ENCODE peak calls at places on chromosomes 5 and 9, in seven cellular contexts. O, N, S, P, Y, W and K are unnamed samples.

GRCh38 chr9:127545196-127546124 is 66.6 kb upstream of the STXBP1 start:
- DNase-seq in O (no peak), N (peak; percentile 96), S (peak; percentile 81), P (no peak), Y (peak; percentile 66), W (no peak), K (no peak)

GRCh38 chr9:95313010-95313498 is 4.5 kb downstream of the FANCC start:
- DNase-seq in O (peak; percentile 41), N (peak; percentile 75), S (peak; percentile 56), P (no peak), Y (peak; percentile 83), W (peak; percentile 65), K (peak; percentile 76)

GRCh38 chr9:101457003-101457402 is 21.4 kb upstream of the ALDOB start:
- DNase-seq in O (no peak), N (peak; percentile 70), S (no peak), P (no peak), Y (no peak), W (no peak), K (no peak)

GRCh38 chr9:111992523-111992922 is 95.9 kb downstream of the UGCG start:
- DNase-seq in O (no peak), N (no peak), S (no peak), P (no peak), Y (no peak), W (peak; percentile 61), K (no peak)

GRCh38 chr9:137320555-137321384 is 18.7 kb upstream of the NRARP start:
- DNase-seq in O (peak; percentile 66), N (no peak), S (no peak), P (peak; percentile 40), Y (peak; percentile 17), W (no peak), K (peak; percentile 90)

GRCh38 chr5:24177821-24178220 is 467.0 kb downstream of the CDH10 start:
- DNase-seq in O (no peak), N (no peak), S (no peak), P (no peak), Y (no peak), W (no peak), K (no peak)

GRCh38 chr9:87950765-87951488 is 23.4 kb downstream of the CDK20 start:
- DNase-seq in O (no peak), N (peak; percentile 22), S (no peak), P (no peak), Y (no peak), W (peak; percentile 28), K (no peak)

GRCh38 chr5:89303033-89303480 is 420.1 kb upstream of the MEF2C start:
- DNase-seq in O (no peak), N (no peak), S (no peak), P (no peak), Y (no peak), W (no peak), K (no peak)

GRCh38 chr9:73199886-73200285 is 48.2 kb downstream of the ANXA1 start:
- DNase-seq in O (no peak), N (peak; percentile 7), S (no peak), P (no peak), Y (no peak), W (peak; percentile 43), K (no peak)

GRCh38 chr9:135926402-135927194 is 19.3 kb upstream of the CAMSAP1 start:
- DNase-seq in O (no peak), N (no peak), S (peak; percentile 71), P (no peak), Y (no peak), W (peak; percentile 90), K (peak; percentile 83)

GRCh38 chr5:123681061-123681460 is 169.1 kb downstream of the CSNK1G3 start:
- DNase-seq in O (no peak), N (no peak), S (no peak), P (no peak), Y (no peak), W (no peak), K (no peak)

GRCh38 chr5:160539431-160539830 is 117.8 kb downstream of the PTTG1 start:
- DNase-seq in O (no peak), N (no peak), S (no peak), P (no peak), Y (no peak), W (no peak), K (no peak)

GRCh38 chr9:22103650-22104575 is 94.8 kb upstream of the CDKN2B start:
- DNase-seq in O (no peak), N (no peak), S (no peak), P (no peak), Y (peak; percentile 55), W (no peak), K (no peak)

DNA sequence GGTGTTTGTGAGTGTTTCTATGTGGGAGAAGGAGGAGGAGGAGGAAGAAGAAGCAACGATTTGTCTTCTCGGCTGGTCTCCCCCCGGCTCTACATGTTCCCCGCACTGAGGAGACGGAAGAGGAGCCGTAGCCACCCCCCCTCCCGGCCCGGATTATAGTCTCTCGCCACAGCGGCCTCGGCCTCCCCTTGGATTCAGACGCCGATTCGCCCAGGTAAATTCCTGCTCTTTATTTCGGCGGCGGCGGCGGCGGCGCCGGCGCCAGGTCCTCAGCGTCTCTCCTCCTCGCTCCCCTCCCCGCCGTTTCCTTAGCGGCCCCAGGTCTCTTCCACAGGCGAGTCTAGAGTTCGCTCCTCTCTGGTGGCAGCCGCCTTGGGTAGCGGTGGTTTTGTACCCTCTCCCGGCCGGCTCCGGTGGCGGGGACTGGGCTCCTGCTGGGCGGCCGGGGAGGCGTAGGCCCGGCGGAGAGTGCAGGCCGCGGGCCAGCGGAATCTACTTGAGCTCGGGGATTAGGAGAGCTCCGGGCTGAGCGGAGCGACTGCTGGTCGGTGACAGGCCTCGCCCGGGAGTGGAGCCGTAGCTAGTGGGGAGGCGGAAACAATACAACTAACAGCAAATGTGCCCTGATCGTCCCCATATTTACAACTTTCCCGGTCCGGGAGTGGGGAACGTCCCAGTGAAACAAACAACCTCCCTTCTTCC is 547 bp downstream of the NIPBL start:
- DNase-seq in O (no peak), N (peak; percentile 21), S (peak; percentile 61), P (no peak), Y (peak; percentile 66), W (peak; percentile 23), K (peak; percentile 93)
- TF ChIP-seq POLR2AphosphoS5 in O (no peak), N (no peak), S (peak; percentile 46), P (no peak), Y (peak; percentile 37), W (no peak), K (peak; percentile 72)

DNA sequence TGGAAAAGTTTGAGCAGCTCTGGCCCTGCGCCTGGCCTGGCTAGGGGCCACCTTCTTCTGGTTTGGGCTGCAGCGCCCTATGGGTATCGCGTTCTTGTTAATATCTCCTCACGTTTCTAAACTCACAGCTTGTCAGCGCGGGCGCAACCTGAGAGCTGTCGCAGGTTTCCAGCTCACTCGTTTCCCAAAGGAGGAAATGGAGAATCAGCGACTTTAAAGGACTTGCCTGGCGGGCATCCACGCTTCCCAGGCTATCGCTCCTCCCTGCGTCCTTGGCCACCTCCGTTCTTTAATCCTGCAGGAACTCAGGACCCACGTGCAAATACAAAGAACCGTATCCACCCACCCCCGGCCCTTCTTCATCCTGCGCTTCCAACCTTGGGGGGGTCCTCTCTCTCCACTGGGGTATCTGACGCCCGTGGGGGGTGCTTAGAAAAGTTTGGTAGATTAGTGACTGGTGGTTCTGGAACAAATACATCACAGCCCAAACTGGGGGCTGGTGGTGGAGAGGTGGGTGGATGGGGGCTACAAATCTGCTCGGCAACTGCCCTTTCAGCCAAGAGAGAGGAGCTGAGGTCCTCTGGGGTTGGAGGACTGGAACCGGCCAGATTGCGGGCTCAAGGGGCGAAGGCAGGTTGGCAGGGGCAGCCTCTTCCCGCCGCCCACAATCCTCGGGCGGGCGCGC is 575 bp upstream of the PSAT1 start:
- DNase-seq in O (no peak), N (peak; percentile 62), S (no peak), P (no peak), Y (peak; percentile 20), W (no peak), K (peak; percentile 82)
- TF ChIP-seq POLR2A in O (no peak), N (no peak), S (no peak), P (no peak), Y (no peak), W (no peak), K (no peak)

GRCh38 chr5:3593771-3594513 is 1.7 kb upstream of the IRX1 start:
- DNase-seq in O (no peak), N (no peak), S (no peak), P (no peak), Y (no peak), W (no peak), K (no peak)

GRCh38 chr5:3595102-3595961 is at the start of gene IRX1:
- DNase-seq in O (no peak), N (no peak), S (no peak), P (no peak), Y (no peak), W (no peak), K (no peak)

GRCh38 chr5:3592298-3592697 is 3.3 kb upstream of the IRX1 start:
- DNase-seq in O (no peak), N (no peak), S (no peak), P (no peak), Y (no peak), W (no peak), K (no peak)

GRCh38 chr5:3596261-3596825 is 711 bp downstream of the IRX1 start:
- DNase-seq in O (no peak), N (no peak), S (no peak), P (no peak), Y (no peak), W (no peak), K (no peak)

DNA sequence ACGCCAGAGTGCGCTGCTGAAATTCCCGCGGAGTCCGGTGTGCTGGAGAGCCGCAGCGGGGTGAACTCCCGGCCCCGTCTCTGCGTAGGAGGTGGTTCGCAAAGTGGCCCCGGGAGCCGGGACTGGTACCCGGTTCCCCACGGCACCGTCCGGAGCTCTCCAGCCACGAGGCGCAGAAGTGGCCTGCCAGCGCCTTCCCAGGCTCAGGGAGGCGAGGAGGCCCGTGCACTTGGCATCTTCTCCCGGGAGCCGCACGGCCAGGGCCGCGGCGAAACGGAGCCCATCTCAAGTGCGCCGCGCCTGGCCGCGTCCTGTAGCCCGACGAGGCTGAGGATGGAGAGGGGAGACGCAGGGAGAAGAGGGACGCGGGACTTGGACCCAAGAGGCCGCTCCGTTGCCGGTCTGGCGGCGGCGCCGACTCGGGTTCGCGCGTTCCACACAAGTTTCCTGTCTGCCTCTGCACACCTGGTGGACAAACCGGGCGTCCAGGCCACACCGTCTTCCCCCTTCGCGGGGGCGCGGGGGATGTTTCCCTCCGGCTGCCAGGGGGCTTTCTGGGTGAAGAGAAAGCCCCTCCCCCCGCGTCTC is 1.0 kb upstream of the IRX1 start:
- DNase-seq in O (no peak), N (no peak), S (no peak), P (no peak), Y (no peak), W (no peak), K (no peak)
- TF ChIP-seq POLR2AphosphoS5 in O (no peak), N (no peak), S (no peak), P (no peak), Y (no peak), W (no peak), K (no peak)

GRCh38 chr5:148828461-148829247 is 2.2 kb downstream of the ADRB2 start:
- DNase-seq in O (no peak), N (no peak), S (no peak), P (no peak), Y (no peak), W (no peak), K (no peak)

GRCh38 chr5:148827723-148828122 is 1.3 kb downstream of the ADRB2 start:
- DNase-seq in O (no peak), N (no peak), S (no peak), P (no peak), Y (no peak), W (no peak), K (no peak)

GRCh38 chr5:148829248-148829594 is 2.8 kb downstream of the ADRB2 start:
- DNase-seq in O (no peak), N (no peak), S (no peak), P (no peak), Y (no peak), W (no peak), K (no peak)

GRCh38 chr5:148829734-148830133 is 3.3 kb downstream of the ADRB2 start:
- DNase-seq in O (no peak), N (no peak), S (no peak), P (no peak), Y (no peak), W (no peak), K (no peak)

GRCh38 chr5:148826082-148826971 is at the start of gene ADRB2:
- DNase-seq in O (peak; percentile 59), N (peak; percentile 55), S (peak; percentile 94), P (peak; percentile 63), Y (peak; percentile 96), W (peak; percentile 74), K (peak; percentile 99)
- TF ChIP-seq POLR2A in O (no peak), N (no peak), S (peak; percentile 20), P (no peak), Y (peak; percentile 88), W (no peak), K (peak; percentile 85)